ENCODE peak calls at places on chromosomes 5 and 9, in five cellular contexts. P is GM23338; G is CD4-positive, alpha-beta memory T cell; B is A549; D is upper lobe of right lung. V is an unnamed sample.
A peak's percentile ranks its signal among the peaks of the same experiment; 100 is the strongest.

GRCh38 chr9:123637940-123638634 is 282.1 kb downstream of the CRB2 start:
- DNase-seq in P (no peak), G (peak; percentile 62), B (no peak), D (no peak), V (no peak)

GRCh38 chr5:61321650-61322049 is 10.4 kb upstream of the ZSWIM6 start:
- DNase-seq in P (no peak), G (no peak), B (no peak), D (no peak), V (no peak)

GRCh38 chr5:133284306-133284705 is 232.5 kb downstream of the HSPA4 start:
- DNase-seq in P (no peak), G (no peak), B (no peak), D (no peak), V (no peak)

GRCh38 chr5:74412064-74412463 is 228.5 kb downstream of the ENC1 start:
- DNase-seq in P (peak; percentile 60), G (no peak), B (no peak), D (no peak), V (no peak)

GRCh38 chr5:149079883-149080282 is 17.0 kb upstream of the SH3TC2 start:
- DNase-seq in P (no peak), G (peak; percentile 47), B (no peak), D (no peak), V (no peak)

GRCh38 chr5:40700116-40700822 is 20.6 kb downstream of the PTGER4 start:
- DNase-seq in P (no peak), G (no peak), B (no peak), D (no peak), V (no peak)

GRCh38 chr5:147037517-147038205 is 159.1 kb upstream of the PPP2R2B start:
- DNase-seq in P (no peak), G (no peak), B (no peak), D (no peak), V (peak; percentile 78)

GRCh38 chr5:119031905-119032304 is 39.0 kb upstream of the DMXL1 start:
- DNase-seq in P (peak; percentile 13), G (no peak), B (no peak), D (no peak), V (no peak)

GRCh38 chr5:54206580-54207229 is 103.7 kb downstream of the ARL15 start:
- DNase-seq in P (no peak), G (no peak), B (no peak), D (no peak), V (no peak)

GRCh38 chr5:168266016-168266415 is 25.4 kb upstream of the WWC1 start:
- DNase-seq in P (no peak), G (no peak), B (no peak), D (no peak), V (no peak)

GRCh38 chr9:100428871-100429654 is 2.1 kb downstream of the MSANTD3 start:
- DNase-seq in P (no peak), G (no peak), B (peak; percentile 95), D (no peak), V (peak; percentile 67)

GRCh38 chr9:124047106-124047716 is 35.6 kb downstream of the LHX2 start:
- DNase-seq in P (no peak), G (no peak), B (no peak), D (no peak), V (no peak)

GRCh38 chr5:9423611-9424010 is 122.3 kb downstream of the SEMA5A start:
- DNase-seq in P (no peak), G (no peak), B (no peak), D (no peak), V (no peak)

GRCh38 chr5:93422652-93423332 is 158.2 kb downstream of the NR2F1-AS1 start:
- DNase-seq in P (peak; percentile 37), G (no peak), B (no peak), D (no peak), V (no peak)
- H3K27ac ChIP-seq in P (peak overlapping the region; percentile 73), G (no peak overlapping the region), B (no peak overlapping the region), D (no peak overlapping the region), V (no peak overlapping the region)

GRCh38 chr5:154286557-154286956 is 96.0 kb downstream of the GALNT10 start:
- DNase-seq in P (peak; percentile 16), G (no peak), B (no peak), D (no peak), V (no peak)
- H3K27ac ChIP-seq in P (peak overlapping the region; percentile 67), G (no peak overlapping the region), B (peak overlapping the region; percentile 97), D (peak overlapping the region; percentile 74), V (peak overlapping the region; percentile 69)

DNA sequence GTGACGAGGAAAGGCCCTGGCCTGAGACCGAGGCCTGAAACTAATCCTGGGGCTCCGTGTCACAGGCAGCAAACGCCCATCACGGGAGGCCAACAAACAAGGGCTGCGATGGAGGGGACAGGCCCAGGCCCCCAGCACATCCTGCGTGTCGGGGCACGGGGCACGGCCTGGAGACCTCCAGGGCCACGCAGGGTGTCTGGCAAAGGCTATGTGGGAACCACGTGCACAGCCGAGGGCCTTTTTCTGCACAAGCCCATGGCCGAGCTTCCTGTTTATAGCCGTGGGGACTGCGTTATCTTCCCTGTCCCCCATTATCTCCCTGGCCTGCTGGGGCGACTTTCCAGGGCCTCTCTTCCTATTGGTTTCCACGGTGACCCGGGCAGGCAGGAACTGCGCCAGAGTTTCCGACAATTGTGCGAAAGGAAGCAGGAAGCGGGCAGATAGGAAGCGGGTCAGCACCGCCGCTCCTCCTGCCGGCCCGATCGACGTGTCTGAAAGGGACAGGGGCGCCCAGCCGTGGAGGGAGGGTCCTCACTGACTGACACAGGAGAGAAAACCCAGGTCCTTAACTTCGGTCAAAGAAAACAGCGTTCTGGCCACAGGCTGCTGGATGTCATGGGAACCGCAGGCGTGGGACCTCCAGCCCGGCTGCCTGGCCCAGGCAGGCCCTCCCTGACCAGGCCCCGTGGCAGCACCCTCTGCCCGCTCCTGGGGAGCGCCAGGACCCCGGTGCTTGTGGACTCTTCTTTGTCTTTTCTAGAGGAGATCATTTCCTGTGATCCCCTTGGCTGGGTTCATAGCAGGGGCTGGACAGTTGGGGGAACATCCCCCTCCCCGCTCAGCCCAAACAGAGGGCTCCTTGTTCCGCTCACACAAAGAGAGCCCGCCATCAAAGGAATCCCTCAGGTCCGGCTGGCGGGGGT is 29.1 kb upstream of the SEC16A start:
- DNase-seq in P (no peak), G (no peak), B (no peak), D (no peak), V (no peak)
- H3K27ac ChIP-seq in P (no peak overlapping the region), G (no peak overlapping the region), B (no peak overlapping the region), D (peak overlapping the region; percentile 81), V (no peak overlapping the region)

DNA sequence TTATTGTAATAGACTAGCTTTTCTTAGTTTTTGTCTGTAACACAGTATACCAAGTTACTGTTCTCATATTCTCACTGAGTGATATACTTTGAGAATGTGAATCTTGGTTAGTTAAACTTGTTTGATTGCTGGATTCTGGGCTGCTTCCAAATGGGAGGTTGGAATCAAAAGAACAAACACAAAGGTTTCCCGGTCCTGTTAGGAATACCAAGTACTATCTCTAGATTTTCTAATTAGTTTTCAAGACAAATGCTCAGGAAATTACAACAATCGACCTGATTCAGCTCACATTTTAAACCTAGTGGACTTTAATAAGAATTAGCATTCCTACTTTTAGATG is 244.3 kb downstream of the CSNK1G3 start:
- DNase-seq in P (no peak), G (no peak), B (no peak), D (no peak), V (no peak)
- H3K27ac ChIP-seq in P (no peak overlapping the region), G (no peak overlapping the region), B (peak overlapping the region; percentile 40), D (no peak overlapping the region), V (no peak overlapping the region)

GRCh38 chr9:77807295-77807694 is 159.2 kb upstream of the GNA14 start:
- DNase-seq in P (no peak), G (no peak), B (peak; percentile 17), D (no peak), V (no peak)
- H3K27ac ChIP-seq in P (no peak overlapping the region), G (no peak overlapping the region), B (peak overlapping the region; percentile 62), D (peak overlapping the region; percentile 51), V (peak overlapping the region; percentile 69)

DNA sequence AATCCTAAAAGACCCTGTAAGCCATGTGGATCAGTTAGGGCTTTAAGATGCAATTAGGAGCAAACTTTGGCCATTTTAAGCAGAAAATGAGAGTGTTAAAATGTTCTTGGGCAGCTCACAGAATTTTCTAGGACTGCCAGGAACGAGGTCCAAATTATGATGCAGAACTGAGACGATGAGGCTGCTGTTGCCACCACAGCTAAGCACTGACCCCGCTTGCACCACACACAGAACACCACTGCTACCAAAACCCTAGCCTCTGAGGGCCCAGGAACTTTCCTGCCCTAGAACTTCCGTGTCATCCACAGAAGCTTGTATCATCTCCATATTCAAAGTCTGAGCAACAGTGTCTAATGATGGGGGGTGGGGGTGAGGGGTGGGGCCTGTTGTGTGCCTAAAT is 41.0 kb upstream of the PCSK1 start:
- DNase-seq in P (no peak), G (no peak), B (no peak), D (no peak), V (no peak)
- H3K27ac ChIP-seq in P (no peak overlapping the region), G (no peak overlapping the region), B (no peak overlapping the region), D (no peak overlapping the region), V (no peak overlapping the region)

DNA sequence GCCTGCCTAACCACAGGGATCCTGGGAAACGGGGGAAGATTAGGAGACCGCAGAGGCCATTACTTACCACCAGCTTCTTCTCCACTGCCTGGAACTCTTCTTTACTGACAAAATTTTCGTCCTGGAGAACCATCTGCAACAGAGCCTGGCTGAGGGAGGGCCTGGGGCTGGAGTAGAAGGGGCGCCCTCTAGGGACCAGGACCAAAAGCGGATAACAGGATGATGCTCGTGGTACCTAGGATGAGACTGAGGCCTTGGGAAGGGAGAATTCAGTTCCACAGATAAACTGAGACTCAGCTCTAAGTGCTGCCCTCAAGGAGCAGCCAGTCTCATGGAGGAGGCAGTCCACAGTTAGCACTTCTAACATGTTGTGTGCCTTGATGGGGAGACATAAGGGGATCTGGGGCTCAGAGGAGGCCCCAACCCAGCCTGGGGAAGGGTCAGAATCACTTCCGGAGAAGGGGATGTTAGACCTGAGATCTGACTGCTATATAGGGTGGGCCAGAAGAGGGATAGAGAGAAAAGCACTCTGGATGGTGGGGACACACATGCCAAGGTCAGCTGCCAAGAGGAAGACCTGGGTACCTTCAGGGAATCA is 1.2 kb downstream of the SPATA24 start:
- DNase-seq in P (peak; percentile 82), G (no peak), B (peak; percentile 72), D (no peak), V (no peak)
- H3K27ac ChIP-seq in P (no peak overlapping the region), G (peak overlapping the region; percentile 85), B (peak overlapping the region; percentile 91), D (peak overlapping the region; percentile 89), V (peak overlapping the region; percentile 76)

DNA sequence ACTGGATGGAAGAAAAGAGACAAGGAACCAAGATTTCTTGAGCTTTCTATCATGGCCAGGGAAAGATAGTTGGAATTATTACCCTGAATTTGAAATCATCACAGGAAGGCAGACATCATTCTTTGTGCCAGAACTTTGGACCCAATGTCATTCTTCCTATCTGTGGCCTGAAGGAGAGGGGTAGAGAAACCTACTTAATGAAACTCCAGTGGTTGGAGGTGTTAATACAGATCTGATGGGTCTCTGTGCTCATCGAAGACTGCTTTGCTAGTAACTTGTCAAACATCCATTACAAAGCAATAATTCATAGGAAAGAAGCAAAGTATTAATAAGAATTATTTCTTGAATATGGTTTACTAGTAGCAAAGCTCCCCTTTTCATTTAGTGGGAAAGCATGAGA is 26.9 kb downstream of the PRLR start:
- DNase-seq in P (no peak), G (no peak), B (no peak), D (no peak), V (no peak)
- H3K27ac ChIP-seq in P (no peak overlapping the region), G (no peak overlapping the region), B (no peak overlapping the region), D (no peak overlapping the region), V (no peak overlapping the region)

DNA sequence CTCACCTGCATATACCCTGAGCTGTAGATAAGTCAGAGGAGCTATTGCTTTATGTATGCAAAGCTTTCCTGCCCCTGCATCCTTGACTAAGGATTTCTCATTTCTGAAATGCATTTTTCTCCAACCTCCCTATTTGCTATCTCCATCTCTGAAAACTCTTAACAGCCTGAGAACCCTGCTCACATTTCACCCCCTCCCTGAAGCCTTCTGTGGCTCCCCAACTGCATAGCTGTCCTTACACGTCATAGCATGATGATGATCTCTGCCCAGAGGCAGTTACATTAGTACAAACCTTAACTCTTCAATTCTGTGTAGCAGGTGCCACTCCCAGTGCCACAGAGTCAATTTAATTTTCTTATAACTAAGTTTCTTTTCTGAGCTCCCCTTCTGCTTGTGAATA is 149.6 kb upstream of the SPRY4 start:
- DNase-seq in P (no peak), G (no peak), B (no peak), D (no peak), V (no peak)
- H3K27ac ChIP-seq in P (no peak overlapping the region), G (no peak overlapping the region), B (no peak overlapping the region), D (no peak overlapping the region), V (peak overlapping the region; percentile 92)

V was measured in RWPE2.